ENCODE peak calls at places on chromosomes 1 and 21, in seven cellular contexts. Y is LoVo, J is T-cell, L is mesenchymal stem cell, B is iPS-NIHi11, W is neuronal stem cell, A is lung. O is an unnamed sample.
A peak's percentile ranks its signal among the peaks of the same experiment; 100 is the strongest.

GRCh38 chr1:52996653-52997052 is 65.4 kb upstream of the PODN start:
- DNase-seq in Y (no peak), J (no peak), L (no peak), B (no peak), W (no peak), A (no peak), O (no peak)

GRCh38 chr1:177984761-177985160 is 14.9 kb upstream of the SEC16B start:
- DNase-seq in Y (no peak), J (no peak), L (no peak), B (no peak), W (no peak), A (no peak), O (no peak)

GRCh38 chr1:194903524-194903923 is 1704.7 kb downstream of the KCNT2 start:
- DNase-seq in Y (no peak), J (no peak), L (no peak), B (no peak), W (no peak), A (no peak), O (no peak)

GRCh38 chr21:32569261-32570230 is 15.8 kb downstream of the TCP10L start:
- DNase-seq in Y (peak; percentile 80), J (peak; percentile 83), L (peak; percentile 78), B (peak; percentile 82), W (peak; percentile 79), A (peak; percentile 69), O (peak; percentile 82)

GRCh38 chr1:160800645-160801408 is 4.9 kb downstream of the LY9 start:
- DNase-seq in Y (no peak), J (no peak), L (no peak), B (no peak), W (no peak), A (no peak), O (no peak)

GRCh38 chr1:33719771-33720670 is 143.9 kb upstream of the HMGB4 start:
- DNase-seq in Y (no peak), J (no peak), L (no peak), B (no peak), W (no peak), A (no peak), O (no peak)

GRCh38 chr1:212286437-212287131 is 1.4 kb downstream of the PPP2R5A start:
- DNase-seq in Y (peak; percentile 44), J (no peak), L (peak; percentile 37), B (no peak), W (no peak), A (peak; percentile 66), O (no peak)

GRCh38 chr21:31730687-31731111 is 1.2 kb downstream of the SCAF4 start:
- DNase-seq in Y (no peak), J (no peak), L (peak; percentile 71), B (peak; percentile 76), W (peak; percentile 57), A (no peak), O (no peak)

GRCh38 chr1:32349211-32349708 is 13.0 kb downstream of the FAM229A start:
- DNase-seq in Y (no peak), J (no peak), L (peak; percentile 99), B (no peak), W (no peak), A (peak; percentile 60), O (no peak)

GRCh38 chr1:89820423-89821321 is at the start of gene LRRC8D:
- DNase-seq in Y (peak; percentile 90), J (peak; percentile 25), L (peak; percentile 86), B (peak; percentile 96), W (peak; percentile 83), A (peak; percentile 85), O (peak; percentile 80)

GRCh38 chr1:247437551-247438535 is 20.1 kb downstream of the OR2B11 start:
- DNase-seq in Y (no peak), J (no peak), L (no peak), B (no peak), W (no peak), A (no peak), O (no peak)

GRCh38 chr1:118136511-118136937 is 48.5 kb downstream of the SPAG17 start:
- DNase-seq in Y (no peak), J (no peak), L (peak; percentile 10), B (no peak), W (no peak), A (no peak), O (no peak)

GRCh38 chr1:55476445-55477015 is 261.4 kb upstream of the USP24 start:
- DNase-seq in Y (no peak), J (no peak), L (no peak), B (no peak), W (no peak), A (no peak), O (no peak)

GRCh38 chr1:39047374-39048229 is 21.5 kb downstream of the NDUFS5 start:
- DNase-seq in Y (no peak), J (no peak), L (peak; percentile 90), B (no peak), W (no peak), A (peak; percentile 30), O (no peak)

GRCh38 chr1:241408170-241408569 is 51.2 kb upstream of the RGS7 start:
- DNase-seq in Y (no peak), J (no peak), L (peak; percentile 46), B (no peak), W (no peak), A (no peak), O (no peak)

GRCh38 chr1:174874337-174875053 is 125.3 kb upstream of the CACYBP start:
- DNase-seq in Y (no peak), J (no peak), L (peak; percentile 8), B (peak; percentile 46), W (no peak), A (peak; percentile 36), O (no peak)

GRCh38 chr1:5161372-5161771 is 507.0 kb downstream of the AJAP1 start:
- DNase-seq in Y (no peak), J (no peak), L (no peak), B (peak; percentile 61), W (no peak), A (no peak), O (no peak)

GRCh38 chr1:242043165-242043564 is 44.3 kb upstream of the MAP1LC3C start:
- DNase-seq in Y (no peak), J (no peak), L (no peak), B (no peak), W (no peak), A (no peak), O (no peak)

GRCh38 chr1:204408602-204409001 is 3.0 kb downstream of the PPP1R15B start:
- DNase-seq in Y (no peak), J (no peak), L (no peak), B (no peak), W (no peak), A (no peak), O (no peak)

GRCh38 chr1:226973371-226973897 is 33.3 kb downstream of the COQ8A start:
- DNase-seq in Y (no peak), J (no peak), L (no peak), B (no peak), W (no peak), A (no peak), O (no peak)